ENCODE peak calls at places on chromosomes 3 and 15, in five cellular contexts. S is AG09319; D is stimulated activated CD8-positive, alpha-beta memory T cell treated with anti-CD3 and anti-CD28 coated beads, Interleukin-12 subunit alpha, Interleukin-12 subunit beta, amount 100 ng/mL, for 1 hour; I is NCI-H1092 treated with DMSO at 0.1 percent for 48 hours; H is H1. A is an unnamed sample.

GRCh38 chr15:38844683-38845195 is 280.1 kb upstream of the RASGRP1 start:
- DNase-seq in S (no peak), D (no peak), I (no peak), H (no peak), A (no peak)

GRCh38 chr3:22922317-22922716 is 280.8 kb upstream of the UBE2E2 start:
- DNase-seq in S (no peak), D (no peak), I (peak), H (no peak), A (peak)

GRCh38 chr3:52447512-52448355 is 2.8 kb upstream of the SEMA3G start:
- DNase-seq in S (no peak), D (no peak), I (no peak), H (no peak), A (no peak)

GRCh38 chr3:77464106-77464688 is 424.3 kb downstream of the ROBO2 start:
- DNase-seq in S (no peak), D (no peak), I (no peak), H (no peak), A (no peak)

GRCh38 chr3:62379206-62379834 is 6.0 kb upstream of the FEZF2 start:
- DNase-seq in S (no peak), D (no peak), I (peak), H (no peak), A (no peak)

GRCh38 chr15:34942363-34942762 is 27.2 kb downstream of the AQR start:
- DNase-seq in S (no peak), D (no peak), I (peak), H (no peak), A (no peak)

GRCh38 chr15:75109021-75109690 is 85.8 kb downstream of the PPCDC start:
- DNase-seq in S (no peak), D (no peak), I (no peak), H (no peak), A (no peak)

GRCh38 chr15:61621146-61621545 is 392.0 kb upstream of the RORA start:
- DNase-seq in S (no peak), D (no peak), I (peak), H (no peak), A (peak)

GRCh38 chr15:27479232-27480140 is 508.5 kb downstream of the GABRG3 start:
- DNase-seq in S (no peak), D (no peak), I (peak), H (no peak), A (no peak)

GRCh38 chr15:83651541-83651940 is 2.4 kb upstream of the ADAMTSL3 start:
- DNase-seq in S (no peak), D (no peak), I (no peak), H (no peak), A (peak)

A was measured in PC-3.